ENCODE peak calls at places on chromosomes 7 and 10, in four cellular contexts. W is dorsolateral prefrontal cortex, T is fibroblast of the conjunctiva, J is left ventricle myocardium inferior. S is an unnamed sample.

GRCh38 chr10:79348640-79348988 is 1.3 kb downstream of the PPIF start:
- DNase-seq in W (peak), T (no peak), J (no peak), S (no peak)

GRCh38 chr7:114760477-114760876 is 161.4 kb upstream of the MDFIC start:
- DNase-seq in W (no peak), T (no peak), J (no peak), S (no peak)

GRCh38 chr7:156889089-156889488 is 3.9 kb downstream of the LMBR1 start:
- DNase-seq in W (no peak), T (no peak), J (no peak), S (no peak)

GRCh38 chr10:50286996-50287803 is 35.9 kb upstream of the ASAH2 start:
- DNase-seq in W (no peak), T (no peak), J (no peak), S (no peak)

GRCh38 chr7:121872831-121873764 is at the start of gene PTPRZ1:
- DNase-seq in W (peak), T (no peak), J (no peak), S (no peak)

GRCh38 chr10:59448616-59449015 is 86.3 kb upstream of the FAM13C start:
- DNase-seq in W (no peak), T (no peak), J (no peak), S (no peak)

GRCh38 chr7:101739757-101740398 is 77.5 kb upstream of the CUX1 start:
- DNase-seq in W (no peak), T (no peak), J (no peak), S (peak)

GRCh38 chr7:70563960-70564359 is 568.0 kb upstream of the GALNT17 start:
- DNase-seq in W (no peak), T (no peak), J (no peak), S (no peak)

GRCh38 chr7:18508441-18509427 is 13.2 kb downstream of the HDAC9 start:
- DNase-seq in W (no peak), T (peak), J (no peak), S (no peak)

GRCh38 chr7:27182861-27183681 is 2.0 kb downstream of the HOXA11 start:
- DNase-seq in W (peak), T (no peak), J (no peak), S (no peak)

GRCh38 chr10:126262186-126262838 is 126.0 kb downstream of the ADAM12 start:
- DNase-seq in W (no peak), T (no peak), J (no peak), S (no peak)

GRCh38 chr7:145845345-145845744 is 271.3 kb upstream of the CNTNAP2 start:
- DNase-seq in W (no peak), T (no peak), J (no peak), S (peak)

GRCh38 chr7:105648561-105649401 is 67.5 kb upstream of the EFCAB10 start:
- DNase-seq in W (no peak), T (no peak), J (no peak), S (no peak)

GRCh38 chr7:101186839-101187448 is 6.9 kb upstream of the NAT16 start:
- DNase-seq in W (no peak), T (no peak), J (no peak), S (no peak)

GRCh38 chr7:2525931-2526630 is 6.5 kb downstream of the LFNG start:
- DNase-seq in W (no peak), T (no peak), J (no peak), S (no peak)

GRCh38 chr7:97307521-97308108 is 190.1 kb downstream of the SDHAF3 start:
- DNase-seq in W (no peak), T (no peak), J (no peak), S (no peak)

GRCh38 chr10:117552156-117552620 is 9.6 kb downstream of the EMX2 start:
- DNase-seq in W (no peak), T (no peak), J (no peak), S (no peak)

GRCh38 chr10:78432582-78432981 is 398.9 kb downstream of the RPS24 start:
- DNase-seq in W (peak), T (no peak), J (no peak), S (peak)

GRCh38 chr7:19522486-19522885 is 186.4 kb downstream of the POLR1F start:
- DNase-seq in W (no peak), T (peak), J (no peak), S (no peak)

S was measured in OCI-LY7.